ENCODE peak calls at places on chromosome 21, in six cellular contexts. T is esophagus squamous epithelium, Q is upper lobe of right lung, G is aorta, X is HAP-1, P is MG63. L is an unnamed sample.

GRCh38 chr21:28454978-28455600 is 537.6 kb downstream of the LTN1 start:
- DNase-seq in T (no peak), Q (no peak), G (no peak), X (no peak), P (peak), L (no peak)

GRCh38 chr21:16837319-16837718 is 675.5 kb upstream of the CXADR start:
- DNase-seq in T (no peak), Q (no peak), G (no peak), X (peak), P (no peak), L (no peak)

GRCh38 chr21:32311621-32312020 is 13.0 kb downstream of the MRAP start:
- DNase-seq in T (no peak), Q (no peak), G (no peak), X (no peak), P (no peak), L (no peak)

GRCh38 chr21:29366532-29366931 is 67.8 kb downstream of the BACH1 start:
- DNase-seq in T (no peak), Q (no peak), G (no peak), X (no peak), P (no peak), L (no peak)

GRCh38 chr21:29650561-29651022 is 289.2 kb downstream of the GRIK1 start:
- DNase-seq in T (no peak), Q (no peak), G (no peak), X (no peak), P (no peak), L (no peak)

GRCh38 chr21:19197950-19198349 is 794.4 kb upstream of the TMPRSS15 start:
- DNase-seq in T (no peak), Q (no peak), G (no peak), X (no peak), P (no peak), L (no peak)

GRCh38 chr21:32587651-32588050 is 2.3 kb upstream of the TCP10L start:
- DNase-seq in T (no peak), Q (no peak), G (no peak), X (no peak), P (no peak), L (no peak)

GRCh38 chr21:14943636-14944035 is 121.2 kb downstream of the NRIP1 start:
- DNase-seq in T (no peak), Q (no peak), G (no peak), X (no peak), P (no peak), L (no peak)

GRCh38 chr21:33265664-33266049 is 510 bp upstream of the IL10RB start:
- DNase-seq in T (peak), Q (peak), G (no peak), X (no peak), P (no peak), L (no peak)

GRCh38 chr21:31038376-31038775 is at the start of gene KRTAP19-8:
- DNase-seq in T (no peak), Q (no peak), G (no peak), X (no peak), P (no peak), L (no peak)

GRCh38 chr21:27953328-27954045 is 986.6 kb upstream of the ADAMTS5 start:
- DNase-seq in T (no peak), Q (no peak), G (no peak), X (no peak), P (no peak), L (no peak)

GRCh38 chr21:33069994-33070811 is at the start of gene OLIG1:
- DNase-seq in T (no peak), Q (peak), G (no peak), X (peak), P (peak), L (peak)

GRCh38 chr21:31372176-31372765 is 28.2 kb upstream of the TIAM1 start:
- DNase-seq in T (no peak), Q (no peak), G (no peak), X (no peak), P (no peak), L (no peak)

GRCh38 chr21:28737671-28738279 is 254.9 kb downstream of the LTN1 start:
- DNase-seq in T (no peak), Q (no peak), G (no peak), X (no peak), P (peak), L (peak)

GRCh38 chr21:18030248-18030647 is 211.1 kb upstream of the C21orf91 start:
- DNase-seq in T (no peak), Q (no peak), G (no peak), X (no peak), P (no peak), L (no peak)

GRCh38 chr21:16570856-16571255 is 841.1 kb downstream of the USP25 start:
- DNase-seq in T (no peak), Q (no peak), G (no peak), X (no peak), P (no peak), L (no peak)

GRCh38 chr21:33695785-33696184 is 53.5 kb downstream of the ITSN1 start:
- DNase-seq in T (no peak), Q (no peak), G (no peak), X (peak), P (no peak), L (no peak)

GRCh38 chr21:33801424-33802405 is 113.9 kb downstream of the ATP5PO start:
- DNase-seq in T (no peak), Q (no peak), G (no peak), X (no peak), P (peak), L (no peak)

GRCh38 chr21:26641062-26641461 is 68.0 kb upstream of the CYYR1 start:
- DNase-seq in T (no peak), Q (no peak), G (no peak), X (no peak), P (no peak), L (no peak)

GRCh38 chr21:15549671-15550070 is 180.1 kb upstream of the USP25 start:
- DNase-seq in T (no peak), Q (no peak), G (no peak), X (no peak), P (peak), L (no peak)

DNA sequence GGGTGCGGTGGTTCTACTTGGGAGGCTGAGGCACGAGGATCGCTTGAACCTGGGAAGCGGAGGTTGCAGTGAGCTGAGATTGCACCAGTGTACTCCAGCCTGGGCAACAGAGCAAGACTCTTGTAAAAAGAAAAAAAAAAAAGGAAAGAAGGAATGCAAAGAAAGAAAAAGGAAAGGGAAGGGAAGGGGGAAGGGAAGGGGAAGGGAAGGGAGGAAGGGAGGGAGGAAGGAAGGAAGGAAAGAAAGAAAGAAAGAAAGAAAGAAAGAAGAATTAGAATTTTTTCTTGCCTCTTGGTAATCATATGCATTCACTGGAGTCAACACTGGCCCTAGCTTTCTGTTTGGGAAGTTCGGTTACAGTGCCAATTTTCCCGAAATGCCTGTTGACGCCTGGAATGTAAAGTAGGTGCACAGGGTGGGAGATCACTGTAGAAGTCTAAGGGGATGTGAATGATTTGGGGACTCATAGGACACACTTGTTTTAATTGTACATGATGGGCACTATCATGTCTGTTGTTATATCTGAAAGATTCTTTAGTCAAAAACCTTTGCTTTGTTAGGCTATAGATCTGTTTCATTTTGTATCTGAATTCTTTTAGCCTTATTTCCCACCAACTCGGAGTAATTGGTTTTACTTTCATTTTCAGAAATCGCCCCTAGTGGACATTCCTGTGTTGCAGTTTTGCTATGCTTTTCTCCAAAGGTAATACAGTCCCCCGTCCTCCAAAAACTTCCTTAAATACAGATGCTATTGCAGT is 59.8 kb upstream of the MORC3 start:
- DNase-seq in T (no peak), Q (no peak), G (no peak), X (peak), P (peak), L (peak)
- H3K4me3 ChIP-seq in T (peak), Q (peak), G (peak), X (peak), P (peak), L (peak)

DNA sequence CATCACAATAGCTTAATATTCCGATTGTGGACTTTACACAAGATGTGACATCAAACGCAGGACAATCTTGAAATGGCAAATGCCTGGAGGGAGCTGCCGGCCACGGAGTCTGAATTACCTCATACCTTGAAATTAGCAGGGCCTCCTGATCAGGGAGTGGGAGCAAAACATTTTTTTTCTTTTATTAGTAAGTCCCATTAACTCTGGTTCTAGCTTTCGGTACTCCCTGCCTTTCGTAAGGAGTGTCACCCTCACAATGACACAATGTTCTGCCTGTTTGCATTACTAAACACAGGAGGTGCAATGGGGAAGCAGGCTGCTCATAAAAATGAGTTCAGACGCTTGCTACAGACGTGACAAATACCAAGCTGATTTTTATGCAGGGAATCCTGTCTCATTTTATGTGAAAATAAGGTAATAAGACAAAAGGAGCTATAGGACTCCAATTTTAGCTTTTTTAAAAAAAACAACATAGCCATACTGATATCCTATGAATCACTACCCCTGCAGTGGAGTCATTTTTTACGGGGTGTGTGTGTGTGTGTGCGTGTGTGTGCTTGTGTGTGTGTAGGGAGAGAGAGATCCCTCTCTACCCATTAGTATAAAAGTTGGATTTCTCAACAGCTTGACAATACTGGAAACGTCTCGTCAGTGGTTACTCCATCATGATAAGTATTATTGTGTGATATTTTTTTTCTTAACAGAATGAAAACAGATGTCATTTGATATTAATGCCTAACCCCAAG is 205.1 kb upstream of the RUNX1 start:
- DNase-seq in T (no peak), Q (no peak), G (no peak), X (no peak), P (no peak), L (no peak)
- H3K4me3 ChIP-seq in T (no peak), Q (no peak), G (no peak), X (no peak), P (no peak), L (no peak)

DNA sequence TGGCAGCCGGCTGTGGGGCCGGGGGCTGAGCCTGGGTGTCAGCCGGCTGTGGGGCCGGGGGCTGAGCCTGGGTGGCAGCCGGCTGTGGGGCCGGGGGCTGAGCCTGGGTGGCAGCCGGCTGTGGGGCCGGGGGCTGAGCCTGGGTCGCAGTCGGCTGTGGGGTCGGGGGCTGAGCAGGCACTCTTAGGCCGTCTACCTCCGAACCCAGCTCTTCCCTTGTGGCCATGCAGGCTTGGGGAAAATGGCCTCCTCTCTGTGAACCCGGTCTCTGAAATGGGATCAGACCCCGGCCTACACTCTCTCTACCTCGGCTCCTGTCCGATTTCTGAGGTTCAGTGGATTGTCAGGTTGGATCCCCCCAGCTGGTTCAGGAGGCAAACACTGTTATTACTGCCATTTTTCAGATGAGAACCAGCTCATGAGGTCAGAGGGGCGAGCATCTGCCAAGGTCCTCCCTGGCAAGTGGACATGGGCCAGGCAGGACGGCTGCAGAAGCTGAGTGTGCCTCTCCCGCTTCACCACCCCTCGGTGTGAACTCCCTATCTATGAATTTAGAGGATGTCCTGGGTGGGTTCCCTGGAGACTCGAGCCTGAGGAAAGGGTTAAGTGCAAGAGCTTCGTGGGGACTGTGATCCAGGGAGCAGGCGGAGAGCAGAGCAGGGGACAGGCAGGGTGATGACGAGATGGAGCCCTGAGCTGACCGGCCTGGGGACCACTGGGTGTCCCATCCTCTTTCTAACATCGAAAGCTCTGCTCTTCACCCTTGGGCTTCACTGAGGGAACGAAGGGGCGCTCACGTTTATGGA is 10.9 kb upstream of the COL18A1 start:
- DNase-seq in T (no peak), Q (peak), G (peak), X (no peak), P (no peak), L (no peak)
- H3K4me3 ChIP-seq in T (no peak), Q (no peak), G (no peak), X (no peak), P (no peak), L (no peak)

GRCh38 chr21:45135122-45135521 is 60.7 kb downstream of the ADARB1 start:
- DNase-seq in T (no peak), Q (no peak), G (no peak), X (no peak), P (no peak), L (no peak)

GRCh38 chr21:45136500-45136899 is 62.1 kb downstream of the ADARB1 start:
- DNase-seq in T (no peak), Q (no peak), G (no peak), X (no peak), P (no peak), L (no peak)

GRCh38 chr21:45136927-45137611 is 62.7 kb downstream of the ADARB1 start:
- DNase-seq in T (no peak), Q (peak), G (peak), X (peak), P (peak), L (peak)

GRCh38 chr21:45134677-45135076 is 60.3 kb downstream of the ADARB1 start:
- DNase-seq in T (no peak), Q (no peak), G (no peak), X (no peak), P (no peak), L (no peak)

DNA sequence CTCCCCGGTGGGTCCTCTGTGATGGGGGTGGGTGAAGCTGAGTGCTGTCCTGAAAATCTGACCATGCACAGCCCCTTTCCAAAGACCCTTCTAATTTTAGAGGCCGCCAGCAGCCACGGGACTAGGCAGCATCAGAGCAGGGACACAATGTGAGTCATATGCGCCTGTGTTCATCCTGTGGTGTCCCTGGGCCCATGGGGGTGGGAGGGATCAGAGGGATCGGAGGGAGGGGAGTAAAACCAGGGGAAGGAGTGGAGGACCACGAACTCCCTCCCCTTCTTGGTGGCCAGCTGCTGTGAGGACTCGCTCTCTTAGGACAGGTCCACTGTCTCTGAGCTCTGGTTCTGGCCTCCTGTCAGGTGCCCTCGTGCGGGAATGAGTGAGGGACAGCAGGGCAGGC is 61.5 kb downstream of the ADARB1 start:
- DNase-seq in T (no peak), Q (no peak), G (no peak), X (no peak), P (no peak), L (no peak)
- H3K4me3 ChIP-seq in T (no peak), Q (no peak), G (no peak), X (no peak), P (no peak), L (no peak)

GRCh38 chr21:37914211-37914900 is 1.9 kb downstream of the KCNJ6 start:
- DNase-seq in T (no peak), Q (peak), G (peak), X (no peak), P (no peak), L (no peak)
- H3K4me3 ChIP-seq in T (no peak), Q (no peak), G (no peak), X (no peak), P (no peak), L (no peak)

GRCh38 chr21:25607812-25608737 is 794 bp upstream of the MRPL39 start:
- DNase-seq in T (peak), Q (peak), G (peak), X (peak), P (peak), L (peak)

DNA sequence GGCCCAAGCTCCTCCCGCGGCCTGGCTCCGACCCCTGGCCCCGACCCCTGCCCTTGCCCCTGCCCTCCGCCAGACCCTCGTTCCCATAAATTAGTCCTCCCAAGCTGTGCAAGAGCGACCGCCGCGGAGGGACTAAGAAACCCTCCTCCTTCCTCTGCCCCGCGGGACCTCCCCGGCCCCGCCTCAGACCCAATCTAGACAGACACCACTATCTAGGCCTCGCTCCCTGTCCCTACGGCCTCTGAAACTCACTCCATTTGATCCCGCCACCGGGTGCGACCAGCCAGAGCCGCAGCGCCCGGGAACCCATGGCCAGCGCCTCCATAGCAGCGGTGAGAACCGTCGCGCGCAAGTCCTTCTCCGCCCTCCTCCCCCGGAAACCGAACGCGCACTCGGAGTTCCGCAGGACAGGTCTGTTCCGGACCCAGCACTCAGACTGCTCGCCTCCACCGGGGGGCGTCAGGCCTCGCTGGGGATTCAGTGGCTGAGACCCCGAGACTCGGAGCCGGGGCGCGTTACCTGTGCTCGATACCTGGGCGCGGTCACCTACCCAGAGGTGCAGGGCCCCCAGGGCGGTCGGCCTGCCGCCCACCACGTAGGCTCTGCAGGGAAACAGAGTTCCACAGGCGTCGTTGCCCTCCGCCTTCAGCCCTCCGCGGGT is at the start of gene MRPL39:
- DNase-seq in T (peak), Q (peak), G (peak), X (peak), P (peak), L (peak)
- H3K4me3 ChIP-seq in T (peak), Q (peak), G (peak), X (peak), P (peak), L (peak)

DNA sequence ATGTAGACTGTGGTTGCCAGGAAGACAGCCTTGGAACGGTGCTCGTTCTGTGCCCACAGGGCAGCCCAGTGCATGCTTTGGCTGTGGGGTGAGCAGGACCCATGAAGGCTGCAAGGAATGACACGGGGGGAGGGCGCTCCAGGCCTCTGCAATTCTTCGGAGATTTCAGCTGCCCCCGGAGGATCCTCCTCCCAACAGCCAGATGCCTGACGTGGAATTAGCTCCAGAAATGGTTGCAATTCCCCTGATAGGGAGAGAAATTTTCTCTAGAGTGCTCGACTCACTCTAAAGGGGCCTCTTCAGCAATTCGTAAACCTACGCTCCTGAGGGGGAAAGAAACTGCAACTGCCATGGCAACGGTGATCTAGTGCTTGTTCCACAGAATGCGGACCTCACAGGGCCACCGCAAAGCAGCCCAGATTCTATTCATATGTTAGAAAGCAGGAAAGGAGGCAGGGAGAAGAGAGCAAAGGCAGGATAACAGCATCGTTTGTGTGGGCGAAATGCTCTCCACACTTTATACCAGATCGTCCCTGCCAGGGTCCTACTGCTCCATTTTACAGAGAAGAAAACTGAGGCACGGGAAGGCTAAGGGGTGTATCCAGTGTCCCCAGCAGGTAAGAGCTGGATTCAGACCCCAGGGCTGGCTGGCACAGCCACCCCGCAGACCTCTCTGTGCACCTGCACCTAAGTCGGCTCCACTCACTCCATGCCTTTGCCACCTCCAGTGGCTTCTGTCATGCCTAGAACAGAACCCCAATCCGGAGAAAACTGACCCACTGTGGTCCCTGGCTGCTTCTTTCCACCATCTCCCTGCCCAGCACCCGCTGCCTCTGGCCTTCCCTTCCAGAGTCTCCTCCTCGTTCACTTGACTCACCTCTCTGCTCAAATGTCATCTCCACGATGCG is 11.9 kb upstream of the PDE9A start:
- DNase-seq in T (no peak), Q (no peak), G (peak), X (no peak), P (no peak), L (no peak)
- H3K4me3 ChIP-seq in T (peak), Q (no peak), G (no peak), X (no peak), P (no peak), L (no peak)